ENCODE peak calls at places on chromosomes 2 and 18, in five cellular contexts. T is Calu3; X is stimulated activated CD4-positive, alpha-beta T cell treated with anti-CD3 and anti-CD28 coated beads, Interleukin-2, amount 100 ng/mL, for 24 hours; G is glutamatergic neuron; J is activated effector memory CD4-positive, alpha-beta T cell treated with Interleukin-2 at 50 U/mL for 16 hours. L is an unnamed sample.

GRCh38 chr18:47296462-47296861 is 45.0 kb upstream of the SKOR2 start:
- DNase-seq in T (no peak), X (no peak), G (no peak), J (no peak), L (no peak)

GRCh38 chr2:230414302-230414701 is 1.7 kb upstream of the SP100 start:
- DNase-seq in T (no peak), X (no peak), G (no peak), J (no peak), L (no peak)

GRCh38 chr2:157468931-157469708 is 25.2 kb upstream of the CYTIP start:
- DNase-seq in T (no peak), X (no peak), G (no peak), J (no peak), L (no peak)

GRCh38 chr2:127581050-127581345 is 45.5 kb downstream of the MYO7B start:
- DNase-seq in T (no peak), X (no peak), G (no peak), J (no peak), L (no peak)

GRCh38 chr18:78612318-78612717 is 367.3 kb upstream of the SALL3 start:
- DNase-seq in T (no peak), X (no peak), G (no peak), J (no peak), L (no peak)

GRCh38 chr18:70386582-70386981 is 97.7 kb downstream of the SOCS6 start:
- DNase-seq in T (no peak), X (no peak), G (no peak), J (no peak), L (no peak)

GRCh38 chr2:71856709-71857525 is 290.7 kb downstream of the CYP26B1 start:
- DNase-seq in T (peak; percentile 24), X (peak; percentile 5), G (no peak), J (no peak), L (peak; percentile 32)

GRCh38 chr2:160581448-160581847 is 87.8 kb upstream of the RBMS1 start:
- DNase-seq in T (no peak), X (no peak), G (no peak), J (no peak), L (no peak)

GRCh38 chr2:176068037-176068832 is 15.5 kb downstream of the EVX2 start:
- DNase-seq in T (no peak), X (no peak), G (no peak), J (no peak), L (no peak)

GRCh38 chr2:17115042-17115441 is 403.2 kb downstream of the RAD51AP2 start:
- DNase-seq in T (no peak), X (no peak), G (no peak), J (no peak), L (no peak)

GRCh38 chr2:159071190-159071915 is 102.9 kb downstream of the TANC1 start:
- DNase-seq in T (no peak), X (no peak), G (no peak), J (no peak), L (no peak)

GRCh38 chr2:160419776-160420521 is 73.7 kb downstream of the RBMS1 start:
- DNase-seq in T (no peak), X (no peak), G (no peak), J (no peak), L (no peak)

GRCh38 chr2:235500761-235501662 is 7.2 kb downstream of the AGAP1 start:
- DNase-seq in T (peak; percentile 21), X (no peak), G (no peak), J (no peak), L (no peak)

GRCh38 chr18:76426738-76427305 is 68.2 kb downstream of the ZNF516 start:
- DNase-seq in T (peak; percentile 51), X (peak; percentile 35), G (peak; percentile 83), J (no peak), L (peak; percentile 2)

GRCh38 chr2:226760412-226761194 is 39.0 kb downstream of the IRS1 start:
- DNase-seq in T (no peak), X (no peak), G (no peak), J (no peak), L (peak; percentile 71)

GRCh38 chr18:12455511-12455910 is 47.8 kb downstream of the PRELID3A start:
- DNase-seq in T (no peak), X (no peak), G (no peak), J (no peak), L (no peak)

GRCh38 chr2:218895326-218895725 is 14.7 kb downstream of the WNT10A start:
- DNase-seq in T (peak; percentile 63), X (no peak), G (no peak), J (no peak), L (no peak)

GRCh38 chr18:24402209-24402785 is 4.7 kb upstream of the OSBPL1A start:
- DNase-seq in T (no peak), X (peak; percentile 21), G (peak; percentile 54), J (no peak), L (peak; percentile 19)

GRCh38 chr2:239919779-239920545 is 105.2 kb downstream of the NDUFA10 start:
- DNase-seq in T (no peak), X (no peak), G (no peak), J (no peak), L (no peak)

GRCh38 chr18:34023471-34023870 is 201.2 kb downstream of the NOL4 start:
- DNase-seq in T (no peak), X (no peak), G (no peak), J (no peak), L (no peak)

GRCh38 chr2:8656160-8656641 is 25.7 kb upstream of the ID2 start:
- DNase-seq in T (no peak), X (no peak), G (no peak), J (no peak), L (no peak)

GRCh38 chr2:71948781-71949536 is 198.7 kb downstream of the CYP26B1 start:
- DNase-seq in T (no peak), X (no peak), G (no peak), J (no peak), L (peak; percentile 28)

GRCh38 chr2:45505138-45505537 is 105.9 kb downstream of the SRBD1 start:
- DNase-seq in T (no peak), X (no peak), G (no peak), J (no peak), L (no peak)

GRCh38 chr2:189285351-189285750 is 105.8 kb upstream of the COL5A2 start:
- DNase-seq in T (no peak), X (no peak), G (no peak), J (no peak), L (no peak)

GRCh38 chr2:210442869-210443268 is 33.7 kb downstream of the LANCL1 start:
- DNase-seq in T (no peak), X (no peak), G (no peak), J (no peak), L (no peak)

GRCh38 chr2:158518083-158518482 is 61.3 kb downstream of the PKP4 start:
- DNase-seq in T (no peak), X (no peak), G (no peak), J (no peak), L (no peak)

GRCh38 chr18:10403675-10404074 is 50.8 kb upstream of the APCDD1 start:
- DNase-seq in T (no peak), X (no peak), G (no peak), J (no peak), L (no peak)